ENCODE peak calls at places on chromosomes 3 and 15, in six cellular contexts. E is GM12878, V is K562, D is IMR-90, U is SK-N-SH, G is H1. T is an unnamed sample.

GRCh38 chr3:148146947-148147346 is 550.8 kb upstream of the AGTR1 start:
- DNase-seq in E (no peak), D (peak), G (no peak), U (no peak), V (no peak), T (no peak)

GRCh38 chr3:61331937-61332590 is 80.8 kb upstream of the FHIT start:
- DNase-seq in D (no peak), E (no peak), V (no peak), U (no peak), G (no peak), T (no peak)

GRCh38 chr3:181755959-181756358 is 44.2 kb downstream of the SOX2 start:
- DNase-seq in E (no peak), U (no peak), V (no peak), G (no peak), D (no peak), T (no peak)

GRCh38 chr3:77227567-77227966 is 187.7 kb downstream of the ROBO2 start:
- DNase-seq in V (no peak), D (no peak), E (no peak), U (no peak), G (no peak), T (no peak)

GRCh38 chr3:160661660-160662059 is 15.3 kb upstream of the ARL14 start:
- DNase-seq in E (no peak), U (no peak), G (no peak), V (no peak), D (peak), T (no peak)

GRCh38 chr3:113292933-113293332 is 81.6 kb downstream of the BOC start:
- DNase-seq in E (no peak), V (no peak), D (no peak), U (no peak), G (no peak), T (no peak)

GRCh38 chr3:87766736-87767135 is 292.1 kb downstream of the CGGBP1 start:
- DNase-seq in E (no peak), U (no peak), D (no peak), V (no peak), G (no peak), T (no peak)

GRCh38 chr3:7536921-7537320 is 676.0 kb downstream of the GRM7 start:
- DNase-seq in U (no peak), E (no peak), V (no peak), D (no peak), G (no peak), T (no peak)

GRCh38 chr3:58047806-58048205 is 39.6 kb downstream of the FLNB start:
- DNase-seq in U (no peak), V (no peak), D (peak), E (no peak), G (no peak), T (no peak)

GRCh38 chr3:20056727-20057611 is 16.7 kb downstream of the KAT2B start:
- DNase-seq in V (no peak), U (no peak), G (no peak), E (no peak), D (peak), T (no peak)

GRCh38 chr15:94670436-94671034 is 439.2 kb downstream of the MCTP2 start:
- DNase-seq in U (peak), D (peak), E (no peak), V (peak), G (no peak), T (peak)

GRCh38 chr3:32147935-32148334 is 41.5 kb downstream of the GPD1L start:
- DNase-seq in G (no peak), E (no peak), D (no peak), U (no peak), V (no peak), T (no peak)

GRCh38 chr3:33826206-33826605 is 27.8 kb downstream of the PDCD6IP start:
- DNase-seq in G (no peak), U (peak), V (no peak), D (peak), E (no peak), T (no peak)

GRCh38 chr3:5309181-5309580 is 121.7 kb downstream of the EDEM1 start:
- DNase-seq in D (peak), G (no peak), V (no peak), E (no peak), U (no peak), T (no peak)

GRCh38 chr15:88089019-88089603 is 167.4 kb downstream of the NTRK3 start:
- DNase-seq in G (no peak), U (no peak), V (no peak), E (no peak), D (no peak), T (no peak)

GRCh38 chr15:66766282-66767228 is 64.5 kb downstream of the SMAD6 start:
- DNase-seq in E (no peak), U (no peak), V (no peak), D (peak), G (no peak), T (peak)

GRCh38 chr3:169241928-169242751 is 421.4 kb downstream of the MECOM start:
- DNase-seq in G (no peak), E (no peak), V (no peak), U (peak), D (peak), T (no peak)

GRCh38 chr3:189202583-189202982 is 30.8 kb downstream of the TPRG1 start:
- DNase-seq in D (no peak), G (no peak), V (no peak), E (no peak), U (no peak), T (no peak)

GRCh38 chr15:58724471-58724870 is 25.0 kb downstream of the ADAM10 start:
- DNase-seq in D (peak), U (no peak), E (peak), V (no peak), G (no peak), T (no peak)

GRCh38 chr3:52781741-52782140 is 4.3 kb downstream of the ITIH1 start:
- DNase-seq in G (no peak), U (no peak), V (no peak), E (no peak), D (no peak), T (no peak)

GRCh38 chr3:125200731-125201139 is 11.8 kb downstream of the SLC12A8 start:
- DNase-seq in D (no peak), V (no peak), E (peak), U (no peak), G (no peak), T (no peak)

GRCh38 chr3:100634493-100635272 is 25.3 kb downstream of the ADGRG7 start:
- DNase-seq in G (no peak), E (peak), U (no peak), V (no peak), D (peak), T (peak)

GRCh38 chr15:65069179-65069578 is 1.4 kb upstream of the RASL12 start:
- DNase-seq in E (no peak), G (no peak), V (no peak), U (no peak), D (peak), T (no peak)

GRCh38 chr3:197953881-197954280 is 3.9 kb downstream of the RPL35A start:
- DNase-seq in U (no peak), G (no peak), D (peak), V (no peak), E (no peak), T (no peak)

GRCh38 chr15:90665288-90666134 is 51.6 kb upstream of the BLM start:
- DNase-seq in V (peak), D (peak), G (no peak), E (peak), U (peak), T (peak)

GRCh38 chr15:36527512-36528162 is 51.8 kb upstream of the CDIN1 start:
- DNase-seq in D (no peak), V (no peak), G (no peak), E (no peak), U (peak), T (no peak)

GRCh38 chr15:64813075-64813474 is 12.4 kb downstream of the PIF1 start:
- DNase-seq in U (peak), V (no peak), G (no peak), D (peak), E (no peak), T (peak)

GRCh38 chr15:46413799-46414198 is 779.0 kb downstream of the SQOR start:
- DNase-seq in V (no peak), E (no peak), G (no peak), D (peak), U (no peak), T (no peak)
- TF ChIP-seq RFX5 in V (no peak), E (no peak), G (no peak), D (no peak), U (no peak), T (no peak)

GRCh38 chr3:127135241-127136023 is 57.5 kb upstream of the PRR23E start:
- DNase-seq in V (peak), D (peak), G (no peak), U (peak), E (no peak), T (no peak)
- TF ChIP-seq RFX5 in V (no peak), D (no peak), G (no peak), U (no peak), E (no peak), T (no peak)

GRCh38 chr3:184334470-184335158 is 2.8 kb upstream of the FAM131A start:
- DNase-seq in U (no peak), G (no peak), V (no peak), E (no peak), D (peak), T (peak)
- TF ChIP-seq RFX5 in U (no peak), G (no peak), V (no peak), E (no peak), D (no peak), T (no peak)

DNA sequence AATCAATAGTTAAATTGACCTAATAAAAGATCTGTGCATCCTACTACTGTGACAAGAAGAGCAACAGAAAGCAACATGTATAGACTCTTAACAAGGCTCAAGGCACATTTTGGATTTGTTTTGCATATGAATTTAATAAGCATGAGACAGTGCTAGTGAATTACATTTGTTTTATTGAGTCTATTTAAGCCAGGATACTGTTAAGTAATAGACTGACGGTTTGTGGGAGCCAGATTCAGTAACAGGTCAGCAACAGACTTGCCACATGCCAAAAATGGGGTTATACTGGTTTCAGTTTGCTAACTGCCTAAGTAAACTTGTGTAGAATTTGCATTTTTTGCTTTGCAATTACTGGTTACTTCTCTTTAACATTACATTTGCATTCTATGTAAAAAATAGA is 54.0 kb downstream of the MBNL1 start:
- DNase-seq in U (no peak), G (no peak), V (no peak), E (peak), D (no peak), T (no peak)
- TF ChIP-seq RFX5 in U (no peak), G (no peak), V (no peak), E (no peak), D (no peak), T (no peak)

T was measured in A549.